ENCODE peak calls at places on chromosomes 3 and 15, in four cellular contexts. T is SJCRH30, W is A549, Y is OCI-LY7. K is an unnamed sample.

GRCh38 chr3:141629950-141630349 is 108.1 kb upstream of the RNF7 start:
- DNase-seq in Y (no peak), W (no peak), T (no peak), K (no peak)

GRCh38 chr3:151567477-151567876 is 106.6 kb upstream of the IGSF10 start:
- DNase-seq in Y (no peak), W (no peak), T (no peak), K (no peak)

GRCh38 chr3:105593315-105593714 is 226.6 kb downstream of the ALCAM start:
- DNase-seq in Y (no peak), T (no peak), W (no peak), K (no peak)

GRCh38 chr3:42755681-42756578 is 17.1 kb downstream of the CCDC13 start:
- DNase-seq in T (peak; percentile 52), Y (peak; percentile 19), W (peak; percentile 18), K (peak; percentile 23)

GRCh38 chr15:38671675-38672141 is 107.1 kb upstream of the RASGRP1 start:
- DNase-seq in Y (peak; percentile 27), W (no peak), T (no peak), K (no peak)

GRCh38 chr15:34275721-34276120 is 50.9 kb downstream of the EMC4 start:
- DNase-seq in Y (no peak), T (no peak), W (no peak), K (no peak)

GRCh38 chr3:45942051-45942825 is 1.0 kb upstream of the CXCR6 start:
- DNase-seq in Y (no peak), T (peak; percentile 65), W (no peak), K (peak; percentile 52)

GRCh38 chr3:72896996-72897757 is 9.3 kb downstream of the GXYLT2 start:
- DNase-seq in Y (no peak), W (no peak), T (no peak), K (no peak)

GRCh38 chr3:115697263-115698053 is 74.1 kb downstream of the GAP43 start:
- DNase-seq in W (no peak), T (no peak), Y (no peak), K (no peak)

GRCh38 chr15:100869151-100869999 is 10.3 kb upstream of the ALDH1A3 start:
- DNase-seq in Y (peak; percentile 14), W (no peak), T (peak; percentile 65), K (peak; percentile 48)

GRCh38 chr15:85579957-85580694 is 199.7 kb downstream of the AKAP13 start:
- DNase-seq in W (peak; percentile 79), Y (no peak), T (no peak), K (no peak)

GRCh38 chr15:44801368-44801767 is 65.0 kb downstream of the TRIM69 start:
- DNase-seq in Y (no peak), W (no peak), T (no peak), K (no peak)

GRCh38 chr3:133872161-133872560 is 23.5 kb downstream of the RAB6B start:
- DNase-seq in W (no peak), Y (no peak), T (no peak), K (no peak)

GRCh38 chr3:11690863-11691833 is 47.4 kb upstream of the VGLL4 start:
- DNase-seq in W (no peak), T (peak; percentile 5), Y (no peak), K (no peak)

GRCh38 chr3:177523991-177524438 is 326.7 kb upstream of the TBL1XR1 start:
- DNase-seq in Y (no peak), W (no peak), T (no peak), K (no peak)

GRCh38 chr3:105906834-105907233 is 38.0 kb upstream of the CBLB start:
- DNase-seq in Y (no peak), T (no peak), W (no peak), K (no peak)

GRCh38 chr3:193732391-193732790 is 139.4 kb downstream of the OPA1 start:
- DNase-seq in Y (no peak), W (peak; percentile 36), T (no peak), K (no peak)

GRCh38 chr3:86563358-86563970 is 427.5 kb downstream of the VGLL3 start:
- DNase-seq in Y (peak; percentile 59), W (peak; percentile 2), T (peak; percentile 63), K (no peak)

GRCh38 chr3:49707113-49707480 is 12.4 kb downstream of the AMIGO3 start:
- DNase-seq in T (no peak), W (no peak), Y (no peak), K (no peak)

GRCh38 chr15:92076536-92076935 is 223.0 kb downstream of the SLCO3A1 start:
- DNase-seq in Y (no peak), W (no peak), T (no peak), K (no peak)

GRCh38 chr3:168427830-168428471 is 332.2 kb upstream of the GOLIM4 start:
- DNase-seq in Y (no peak), T (no peak), W (no peak), K (no peak)

GRCh38 chr3:103499132-103499885 is 1064.5 kb downstream of the ZPLD1 start:
- DNase-seq in W (no peak), Y (no peak), T (no peak), K (no peak)

GRCh38 chr3:152084441-152084840 is 184.3 kb upstream of the MBNL1 start:
- DNase-seq in Y (no peak), W (no peak), T (no peak), K (no peak)

GRCh38 chr3:170709046-170709445 is 123.2 kb upstream of the SLC7A14 start:
- DNase-seq in W (no peak), T (no peak), Y (no peak), K (no peak)

GRCh38 chr3:82363131-82363530 is 601.7 kb upstream of the GBE1 start:
- DNase-seq in T (no peak), W (no peak), Y (no peak), K (no peak)

GRCh38 chr3:32438596-32439344 is 47.1 kb downstream of the CMTM7 start:
- DNase-seq in T (no peak), W (no peak), Y (peak; percentile 86), K (no peak)

GRCh38 chr15:67836955-67837354 is 2.9 kb downstream of the RNU6-1 start:
- DNase-seq in T (no peak), Y (no peak), W (no peak), K (no peak)
- H3K4me1 ChIP-seq in T (peaks cover 12% of the 10 kb centered on the region), Y (peaks cover 77% of the 10 kb centered on the region), W (peaks cover 24% of the 10 kb centered on the region), K (no peaks in the 10 kb centered on the region)

DNA sequence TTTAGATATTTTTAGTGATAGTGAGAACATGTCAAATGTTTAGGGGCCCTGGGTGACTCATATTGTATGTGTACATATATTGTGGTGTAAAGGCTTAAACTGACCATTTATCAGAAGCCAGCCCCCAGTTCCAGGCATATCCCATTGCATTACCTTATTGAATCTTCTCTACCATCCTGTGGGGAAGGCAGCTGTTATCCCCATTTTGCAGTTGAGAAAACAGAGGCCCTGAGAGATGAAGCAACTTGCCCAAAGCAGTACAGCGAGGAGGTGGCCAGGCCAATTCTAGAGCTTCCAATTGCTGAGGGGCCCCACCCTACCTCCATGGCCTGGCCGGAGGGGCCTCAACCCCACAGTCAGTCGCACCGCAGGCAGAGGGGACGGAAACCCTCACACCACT is 47.9 kb downstream of the ZNF710 start:
- DNase-seq in T (no peak), W (no peak), Y (no peak), K (no peak)
- H3K4me1 ChIP-seq in T (no peaks in the 10 kb centered on the region), W (no peaks in the 10 kb centered on the region), Y (peaks cover 40% of the 10 kb centered on the region), K (no peaks in the 10 kb centered on the region)

GRCh38 chr3:187949093-187949820 is 204.0 kb upstream of the BCL6 start:
- DNase-seq in Y (no peak), W (no peak), T (no peak), K (no peak)

GRCh38 chr3:187954486-187955075 is 199.4 kb upstream of the LPP start:
- DNase-seq in W (peak; percentile 10), Y (no peak), T (no peak), K (no peak)

GRCh38 chr3:187950671-187951070 is 203.3 kb upstream of the LPP start:
- DNase-seq in Y (peak; percentile 56), W (no peak), T (no peak), K (no peak)

GRCh38 chr3:187952849-187953248 is 201.1 kb upstream of the LPP start:
- DNase-seq in Y (no peak), T (no peak), W (no peak), K (no peak)

GRCh38 chr3:187951452-187952190 is 202.3 kb upstream of the LPP start:
- DNase-seq in W (no peak), Y (peak; percentile 66), T (no peak), K (no peak)
- H3K4me1 ChIP-seq in W (peaks cover 45% of the 10 kb centered on the region), Y (peaks cover 100% of the 10 kb centered on the region), T (no peaks in the 10 kb centered on the region), K (no peaks in the 10 kb centered on the region)

GRCh38 chr15:29936353-29937049 is 114.2 kb upstream of the TJP1 start:
- DNase-seq in Y (no peak), W (no peak), T (no peak), K (no peak)
- H3K4me1 ChIP-seq in Y (no peaks in the 10 kb centered on the region), W (peaks cover 66% of the 10 kb centered on the region), T (peaks cover 9% of the 10 kb centered on the region), K (no peaks in the 10 kb centered on the region)

DNA sequence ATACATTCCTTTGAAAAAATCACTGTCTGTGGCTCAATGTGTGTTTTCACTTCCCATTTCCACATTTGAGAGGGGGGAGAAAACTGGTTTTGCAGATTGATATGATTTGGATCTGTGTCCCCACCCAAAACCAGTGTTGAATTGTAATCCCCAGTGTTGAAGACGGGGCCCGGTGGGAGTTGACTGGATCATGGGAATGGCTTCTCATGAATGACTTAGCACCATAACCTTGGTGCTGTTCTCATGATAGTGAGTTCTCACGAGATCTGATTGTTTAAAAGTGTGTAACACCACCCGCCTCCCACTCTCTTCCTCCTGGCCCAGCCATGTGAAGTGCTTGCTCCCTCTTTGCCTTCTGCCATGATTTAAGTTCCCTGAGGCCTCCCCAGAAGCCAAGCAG is 16.1 kb downstream of the TMEM207 start:
- DNase-seq in W (no peak), Y (no peak), T (no peak), K (no peak)
- H3K4me1 ChIP-seq in W (peaks cover 12% of the 10 kb centered on the region), Y (no peaks in the 10 kb centered on the region), T (no peaks in the 10 kb centered on the region), K (no peaks in the 10 kb centered on the region)